ENCODE peak calls at places on chromosomes 1 and 21, in seven cellular contexts. U, X, O, A, R, C and F are unnamed samples.

GRCh38 chr1:171251042-171251740 is 2.9 kb downstream of the FMO1 start:
- DNase-seq in C (peak), U (no peak), O (no peak), X (no peak), A (no peak), R (peak), F (peak)

GRCh38 chr21:37829447-37829846 is 86.8 kb downstream of the KCNJ6 start:
- DNase-seq in A (peak), U (no peak), O (no peak), C (no peak), X (no peak), R (no peak), F (no peak)

GRCh38 chr1:10737268-10737624 is 59.2 kb downstream of the CASZ1 start:
- DNase-seq in O (no peak), R (no peak), C (no peak), A (no peak), X (no peak), U (no peak), F (no peak)

GRCh38 chr1:18578271-18578670 is 52.4 kb upstream of the PAX7 start:
- DNase-seq in R (no peak), O (no peak), U (no peak), A (no peak), C (no peak), X (no peak), F (no peak)

GRCh38 chr1:201504799-201505504 is 2.0 kb downstream of the CSRP1 start:
- DNase-seq in U (no peak), A (no peak), X (no peak), O (no peak), C (no peak), R (no peak), F (no peak)

GRCh38 chr1:226185153-226186036 is 1.1 kb downstream of the ACBD3 start:
- DNase-seq in X (no peak), U (peak), C (no peak), O (no peak), A (peak), R (no peak), F (no peak)

GRCh38 chr1:169348356-169349036 is 19.1 kb downstream of the NME7 start:
- DNase-seq in U (peak), C (peak), R (no peak), A (peak), O (no peak), X (peak), F (no peak)

GRCh38 chr1:44693159-44693558 is 18.6 kb downstream of the ARMH1 start:
- DNase-seq in O (no peak), A (no peak), X (no peak), C (no peak), U (peak), R (no peak), F (no peak)

GRCh38 chr1:197210426-197210825 is 57.6 kb upstream of the CRB1 start:
- DNase-seq in O (no peak), C (no peak), R (no peak), X (no peak), U (no peak), A (no peak), F (no peak)